ENCODE peak calls at places on chromosome 7, in five cellular contexts. One of them, this sample, is unnamed.

GRCh38 chr7:25559581-25560367 is 331.5 kb upstream of the NPVF start:
- DNase-seq in A549: no peak
- DNase-seq in IMR-90: no peak
- DNase-seq in endothelial cell: no peak
- DNase-seq in hepatocyte: no peak
- DNase-seq in this sample: no peak

GRCh38 chr7:117019786-117020604 is 66.7 kb downstream of the ST7 start:
- DNase-seq in A549: peak; percentile 70
- DNase-seq in hepatocyte: peak; percentile 88
- DNase-seq in IMR-90: peak; percentile 97
- DNase-seq in endothelial cell: peak; percentile 61
- DNase-seq in this sample: no peak

GRCh38 chr7:34900891-34901493 is 136.3 kb downstream of the DPY19L1 start:
- DNase-seq in endothelial cell: no peak
- DNase-seq in A549: peak; percentile 23
- DNase-seq in IMR-90: no peak
- DNase-seq in hepatocyte: no peak
- DNase-seq in this sample: no peak

GRCh38 chr7:132488634-132489302 is 87.5 kb downstream of the PLXNA4 start:
- DNase-seq in endothelial cell: no peak
- DNase-seq in IMR-90: no peak
- DNase-seq in A549: no peak
- DNase-seq in hepatocyte: no peak
- DNase-seq in this sample: no peak

GRCh38 chr7:45124351-45124750 is 12.9 kb upstream of the TBRG4 start:
- DNase-seq in hepatocyte: no peak
- DNase-seq in IMR-90: no peak
- DNase-seq in endothelial cell: no peak
- DNase-seq in A549: no peak
- DNase-seq in this sample: no peak

GRCh38 chr7:150337659-150338081 is 3.8 kb downstream of the RARRES2 start:
- DNase-seq in A549: no peak
- DNase-seq in endothelial cell: no peak
- DNase-seq in IMR-90: no peak
- DNase-seq in hepatocyte: no peak
- DNase-seq in this sample: no peak

GRCh38 chr7:54664235-54665228 is 94.5 kb downstream of the SEC61G start:
- DNase-seq in IMR-90: peak; percentile 2
- DNase-seq in A549: peak; percentile 48
- DNase-seq in hepatocyte: peak; percentile 86
- DNase-seq in endothelial cell: peak; percentile 83
- DNase-seq in this sample: peak; percentile 88

GRCh38 chr7:14950013-14950412 is 47.5 kb upstream of the DGKB start:
- DNase-seq in IMR-90: no peak
- DNase-seq in A549: no peak
- DNase-seq in hepatocyte: no peak
- DNase-seq in endothelial cell: no peak
- DNase-seq in this sample: no peak

GRCh38 chr7:30799206-30799975 is 28.2 kb downstream of the MINDY4 start:
- DNase-seq in IMR-90: peak; percentile 93
- DNase-seq in endothelial cell: no peak
- DNase-seq in A549: no peak
- DNase-seq in hepatocyte: no peak
- DNase-seq in this sample: no peak

GRCh38 chr7:149071641-149072437 is 18.7 kb downstream of the ZNF786 start:
- DNase-seq in endothelial cell: peak; percentile 69
- DNase-seq in IMR-90: peak; percentile 5
- DNase-seq in hepatocyte: peak; percentile 13
- DNase-seq in A549: peak; percentile 79
- DNase-seq in this sample: no peak

GRCh38 chr7:117157871-117158209 is 165.0 kb downstream of the WNT2 start:
- DNase-seq in endothelial cell: no peak
- DNase-seq in A549: no peak
- DNase-seq in hepatocyte: no peak
- DNase-seq in IMR-90: no peak
- DNase-seq in this sample: no peak

GRCh38 chr7:104931181-104931781 is 82.7 kb upstream of the KMT2E start:
- DNase-seq in A549: no peak
- DNase-seq in hepatocyte: no peak
- DNase-seq in endothelial cell: no peak
- DNase-seq in IMR-90: no peak
- DNase-seq in this sample: no peak

GRCh38 chr7:37738338-37738737 is 54.8 kb downstream of the GPR141 start:
- DNase-seq in hepatocyte: no peak
- DNase-seq in IMR-90: no peak
- DNase-seq in endothelial cell: no peak
- DNase-seq in A549: no peak
- DNase-seq in this sample: no peak

GRCh38 chr7:116210345-116211005 is at the start of gene TES:
- DNase-seq in A549: peak; percentile 83
- DNase-seq in IMR-90: peak; percentile 57
- DNase-seq in endothelial cell: peak; percentile 76
- DNase-seq in hepatocyte: peak; percentile 92
- DNase-seq in this sample: peak; percentile 91

GRCh38 chr7:128030999-128031681 is at the start of gene LRRC4:
- DNase-seq in hepatocyte: peak; percentile 74
- DNase-seq in A549: no peak
- DNase-seq in endothelial cell: peak; percentile 59
- DNase-seq in IMR-90: peak; percentile 43
- DNase-seq in this sample: peak; percentile 26

GRCh38 chr7:96157856-96158255 is 164.0 kb downstream of the SLC25A13 start:
- DNase-seq in hepatocyte: no peak
- DNase-seq in IMR-90: no peak
- DNase-seq in A549: no peak
- DNase-seq in endothelial cell: no peak
- DNase-seq in this sample: no peak

GRCh38 chr7:3371601-3372000 is 70.5 kb downstream of the SDK1 start:
- DNase-seq in hepatocyte: no peak
- DNase-seq in A549: no peak
- DNase-seq in IMR-90: no peak
- DNase-seq in endothelial cell: no peak
- DNase-seq in this sample: no peak

GRCh38 chr7:87218941-87219544 is 489 bp downstream of the TMEM243 start:
- DNase-seq in A549: peak; percentile 50
- DNase-seq in hepatocyte: peak; percentile 48
- DNase-seq in endothelial cell: peak; percentile 46
- DNase-seq in IMR-90: peak; percentile 34
- DNase-seq in this sample: peak; percentile 47

GRCh38 chr7:131189488-131189887 is 138.2 kb upstream of the MKLN1 start:
- DNase-seq in endothelial cell: no peak
- DNase-seq in IMR-90: no peak
- DNase-seq in hepatocyte: no peak
- DNase-seq in A549: no peak
- DNase-seq in this sample: no peak

DNA sequence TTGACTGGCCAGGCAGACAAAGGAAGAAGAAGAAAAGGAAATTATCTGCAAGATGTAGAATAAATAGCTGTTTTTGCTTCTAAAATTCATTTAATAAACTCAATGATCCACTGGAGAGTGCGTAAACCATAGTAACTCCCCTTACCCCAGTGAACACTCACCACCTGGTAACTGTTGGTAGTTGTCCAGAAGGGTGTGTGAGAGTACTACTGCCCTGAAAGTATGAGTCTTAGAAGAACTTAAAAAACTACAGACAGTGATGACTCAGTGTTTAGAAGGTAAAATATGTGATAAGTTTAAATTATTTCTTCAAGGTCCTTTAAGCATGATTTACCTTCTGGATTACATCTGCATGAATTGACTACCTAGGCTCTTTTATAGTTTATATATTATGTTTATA is 53.0 kb upstream of the SEMA3A start:
- DNase-seq in hepatocyte: no peak
- DNase-seq in IMR-90: peak; percentile 91
- DNase-seq in endothelial cell: no peak
- DNase-seq in A549: no peak
- DNase-seq in this sample: no peak
- TF ChIP-seq CTCF in hepatocyte: peak; percentile 12
- TF ChIP-seq CTCF in IMR-90: peak; percentile 38
- TF ChIP-seq CTCF in endothelial cell: no peak
- TF ChIP-seq CTCF in A549: no peak
- TF ChIP-seq CTCF in this sample: no peak

GRCh38 chr7:124152859-124153692 is 120.2 kb upstream of the TMEM229A start:
- DNase-seq in A549: peak; percentile 46
- DNase-seq in hepatocyte: peak; percentile 54
- DNase-seq in IMR-90: peak; percentile 66
- DNase-seq in endothelial cell: peak; percentile 49
- DNase-seq in this sample: peak; percentile 41

DNA sequence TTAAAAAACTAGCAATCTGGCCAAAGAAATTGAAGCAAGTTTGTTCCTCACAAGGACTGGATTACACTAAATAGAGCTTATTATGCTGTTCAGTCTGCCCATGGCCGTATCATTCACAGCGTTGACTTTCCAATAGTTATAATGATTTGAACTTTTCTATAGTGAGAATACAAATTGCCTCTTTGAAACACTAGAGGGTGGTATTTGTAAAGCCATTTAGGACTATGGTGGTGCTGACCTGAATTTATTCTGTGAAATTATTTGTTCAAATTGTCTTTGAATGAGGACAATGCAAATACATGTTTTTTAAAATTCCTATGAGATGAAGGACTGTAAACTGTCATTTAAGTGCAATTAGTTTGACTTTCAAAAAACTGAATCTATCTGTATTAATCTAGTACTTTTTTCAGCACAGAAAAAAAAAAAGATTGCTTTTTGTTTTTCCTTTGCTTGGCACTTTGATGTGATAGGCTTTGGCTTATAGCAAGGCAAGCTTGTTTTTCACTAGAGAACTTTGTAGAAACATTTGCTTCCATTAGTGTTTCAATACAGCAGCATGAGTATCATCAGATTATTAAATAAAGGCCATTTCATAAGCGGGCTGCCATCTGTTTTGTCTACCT is 122.6 kb upstream of the TMEM229A start:
- DNase-seq in IMR-90: peak; percentile 44
- DNase-seq in A549: peak; percentile 29
- DNase-seq in hepatocyte: peak; percentile 47
- DNase-seq in endothelial cell: no peak
- DNase-seq in this sample: no peak
- TF ChIP-seq CTCF in IMR-90: peak; percentile 65
- TF ChIP-seq CTCF in A549: peak; percentile 44
- TF ChIP-seq CTCF in hepatocyte: peak; percentile 70
- TF ChIP-seq CTCF in endothelial cell: peak; percentile 73
- TF ChIP-seq CTCF in this sample: peak; percentile 31

DNA sequence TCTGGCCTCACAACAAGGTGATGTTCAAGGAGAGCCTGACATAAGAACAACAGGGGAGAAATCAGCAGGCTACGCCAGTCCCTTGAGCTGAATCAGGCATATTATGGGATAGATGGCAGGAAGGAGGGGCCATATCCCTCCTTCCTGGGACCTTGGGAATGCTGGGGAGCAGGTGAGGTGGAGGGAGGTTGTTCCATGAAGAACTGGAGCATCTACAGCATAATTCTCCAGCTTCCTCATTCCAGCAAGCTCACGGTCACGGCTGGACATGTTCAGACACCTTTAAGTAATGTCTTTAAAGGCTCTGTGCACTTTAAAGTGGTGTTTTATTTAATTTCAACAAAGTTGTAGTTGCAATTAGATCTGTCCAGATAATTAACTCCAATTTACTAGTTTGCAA is 780.5 kb downstream of the TYW1 start:
- DNase-seq in IMR-90: no peak
- DNase-seq in endothelial cell: no peak
- DNase-seq in A549: no peak
- DNase-seq in hepatocyte: no peak
- DNase-seq in this sample: no peak
- TF ChIP-seq CTCF in IMR-90: no peak
- TF ChIP-seq CTCF in endothelial cell: no peak
- TF ChIP-seq CTCF in A549: no peak
- TF ChIP-seq CTCF in hepatocyte: no peak
- TF ChIP-seq CTCF in this sample: no peak

GRCh38 chr7:13278020-13278419 is 590.6 kb downstream of the ARL4A start:
- DNase-seq in IMR-90: no peak
- DNase-seq in hepatocyte: no peak
- DNase-seq in A549: no peak
- DNase-seq in endothelial cell: no peak
- DNase-seq in this sample: no peak

GRCh38 chr7:13282377-13282980 is 595.0 kb downstream of the ARL4A start:
- DNase-seq in endothelial cell: no peak
- DNase-seq in A549: peak; percentile 35
- DNase-seq in hepatocyte: peak; percentile 38
- DNase-seq in IMR-90: peak; percentile 54
- DNase-seq in this sample: no peak

GRCh38 chr7:13279854-13280435 is 592.5 kb downstream of the ARL4A start:
- DNase-seq in hepatocyte: peak; percentile 48
- DNase-seq in IMR-90: peak; percentile 10
- DNase-seq in endothelial cell: no peak
- DNase-seq in A549: peak; percentile 33
- DNase-seq in this sample: no peak

GRCh38 chr7:13276977-13277376 is 589.5 kb downstream of the ARL4A start:
- DNase-seq in A549: peak; percentile 4
- DNase-seq in hepatocyte: no peak
- DNase-seq in IMR-90: no peak
- DNase-seq in endothelial cell: no peak
- DNase-seq in this sample: no peak
- TF ChIP-seq CTCF in A549: peak; percentile 54
- TF ChIP-seq CTCF in hepatocyte: peak; percentile 55
- TF ChIP-seq CTCF in IMR-90: peak; percentile 37
- TF ChIP-seq CTCF in endothelial cell: peak; percentile 78
- TF ChIP-seq CTCF in this sample: peak; percentile 77

GRCh38 chr7:101743241-101743994 is 74.0 kb upstream of the CUX1 start:
- DNase-seq in A549: peak; percentile 65
- DNase-seq in hepatocyte: peak; percentile 70
- DNase-seq in IMR-90: peak; percentile 49
- DNase-seq in endothelial cell: peak; percentile 56
- DNase-seq in this sample: peak; percentile 40
- TF ChIP-seq CTCF in A549: peak; percentile 74
- TF ChIP-seq CTCF in hepatocyte: peak; percentile 67
- TF ChIP-seq CTCF in IMR-90: peak; percentile 41
- TF ChIP-seq CTCF in endothelial cell: no peak
- TF ChIP-seq CTCF in this sample: peak; percentile 31

GRCh38 chr7:143504937-143505297 is 27.2 kb downstream of the TAS2R41 start:
- DNase-seq in IMR-90: no peak
- DNase-seq in endothelial cell: no peak
- DNase-seq in hepatocyte: no peak
- DNase-seq in A549: no peak
- DNase-seq in this sample: no peak
- TF ChIP-seq CTCF in IMR-90: no peak
- TF ChIP-seq CTCF in endothelial cell: no peak
- TF ChIP-seq CTCF in hepatocyte: no peak
- TF ChIP-seq CTCF in A549: no peak
- TF ChIP-seq CTCF in this sample: no peak

DNA sequence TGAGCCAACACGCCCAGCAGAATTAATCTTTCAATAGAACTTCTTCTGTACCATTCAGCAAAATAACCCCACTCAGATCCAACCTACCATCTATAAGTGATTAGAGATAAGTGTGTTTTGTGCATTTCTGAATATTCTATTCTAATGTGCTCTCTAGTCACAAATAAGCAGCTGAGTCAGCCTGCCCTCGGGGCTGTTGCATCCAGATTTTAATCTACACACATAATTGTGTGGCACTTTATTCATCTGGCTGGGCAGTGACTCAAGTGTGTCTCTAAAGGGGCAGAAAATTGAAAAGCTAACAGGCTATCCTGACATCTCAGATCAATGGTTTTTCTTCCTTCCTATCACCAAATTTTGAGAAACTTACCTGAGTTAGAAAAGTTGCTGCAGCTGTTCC is 60.3 kb downstream of the PRR15 start:
- DNase-seq in endothelial cell: no peak
- DNase-seq in A549: no peak
- DNase-seq in hepatocyte: no peak
- DNase-seq in IMR-90: no peak
- DNase-seq in this sample: no peak
- TF ChIP-seq CTCF in endothelial cell: no peak
- TF ChIP-seq CTCF in A549: no peak
- TF ChIP-seq CTCF in hepatocyte: no peak
- TF ChIP-seq CTCF in IMR-90: no peak
- TF ChIP-seq CTCF in this sample: no peak